ENCODE peak calls at places on chromosomes 6 and 20, in nine cellular contexts. H, D, Y, S, P, K, R, O and B are unnamed samples.

GRCh38 chr6:6314601-6315000 is 5.9 kb downstream of the F13A1 start:
- DNase-seq in P (no peak), K (no peak), S (no peak), D (no peak), H (no peak), O (no peak), Y (no peak), R (no peak), B (no peak)

GRCh38 chr6:40476673-40477072 is 110.5 kb downstream of the LRFN2 start:
- DNase-seq in R (no peak), P (no peak), K (no peak), Y (no peak), O (no peak), H (no peak), S (no peak), D (no peak), B (no peak)

GRCh38 chr6:112400282-112400681 is 53.2 kb downstream of the RFPL4B start:
- DNase-seq in D (no peak), O (no peak), R (no peak), S (no peak), K (no peak), P (no peak), H (no peak), Y (no peak), B (no peak)

GRCh38 chr6:6665505-6665904 is 77.0 kb downstream of the LY86 start:
- DNase-seq in K (no peak), R (no peak), S (no peak), P (no peak), Y (no peak), H (peak; percentile 79), D (no peak), O (no peak), B (no peak)

GRCh38 chr6:112030965-112031660 is 22.8 kb upstream of the CCN6 start:
- DNase-seq in H (no peak), D (no peak), P (no peak), Y (no peak), R (no peak), S (no peak), K (no peak), O (no peak), B (no peak)

GRCh38 chr20:20487811-20488210 is 119.9 kb downstream of the INSM1 start:
- DNase-seq in K (no peak), P (peak; percentile 9), O (no peak), H (no peak), S (no peak), D (no peak), R (no peak), Y (no peak), B (no peak)

GRCh38 chr6:132131351-132131750 is 180.2 kb upstream of the CCN2 start:
- DNase-seq in O (no peak), Y (no peak), P (no peak), D (no peak), K (no peak), H (no peak), R (no peak), S (no peak), B (no peak)

GRCh38 chr6:90110971-90111370 is 185.7 kb downstream of the BACH2 start:
- DNase-seq in H (no peak), R (no peak), P (no peak), O (no peak), K (no peak), Y (no peak), D (no peak), S (peak; percentile 88), B (no peak)

GRCh38 chr6:37783025-37783825 is 36.3 kb upstream of the ZFAND3 start:
- DNase-seq in O (no peak), S (no peak), H (peak; percentile 42), K (no peak), P (peak; percentile 9), R (no peak), Y (no peak), D (no peak), B (peak; percentile 68)

GRCh38 chr6:101290346-101290745 is 103.2 kb upstream of the GRIK2 start:
- DNase-seq in H (no peak), D (no peak), R (no peak), Y (no peak), P (no peak), S (no peak), O (no peak), K (no peak), B (no peak)

GRCh38 chr6:21593927-21594421 is 423 bp downstream of the SOX4 start:
- DNase-seq in Y (peak; percentile 32), H (peak; percentile 70), O (peak; percentile 55), D (no peak), R (no peak), S (peak; percentile 41), P (peak; percentile 58), K (peak; percentile 34), B (no peak)

GRCh38 chr20:40963505-40963845 is 65.1 kb upstream of the TOP1 start:
- DNase-seq in Y (no peak), S (no peak), D (no peak), R (no peak), P (no peak), O (no peak), H (no peak), K (no peak), B (peak; percentile 6)

GRCh38 chr6:89385156-89385667 is 26.9 kb downstream of the RRAGD start:
- DNase-seq in K (no peak), S (no peak), H (no peak), P (peak; percentile 91), O (no peak), D (no peak), R (no peak), Y (no peak), B (peak; percentile 77)

GRCh38 chr6:25127433-25127832 is 151.7 kb upstream of the CARMIL1 start:
- DNase-seq in O (no peak), D (no peak), R (no peak), P (no peak), Y (no peak), S (no peak), H (no peak), K (no peak), B (no peak)

GRCh38 chr20:29878281-29878741 is 1379.2 kb upstream of the DEFB115 start:
- DNase-seq in O (no peak), D (no peak), S (no peak), K (peak; percentile 30), P (peak; percentile 27), Y (no peak), H (peak; percentile 24), R (peak; percentile 53), B (peak; percentile 73)

GRCh38 chr20:37486186-37486999 is 34.7 kb upstream of the NNAT start:
- DNase-seq in Y (no peak), R (no peak), D (no peak), O (no peak), S (no peak), H (no peak), K (no peak), P (no peak), B (peak; percentile 55)

GRCh38 chr6:39344821-39345280 is 22.3 kb upstream of the KCNK16 start:
- DNase-seq in D (no peak), O (no peak), P (no peak), Y (no peak), R (no peak), K (no peak), H (no peak), S (no peak), B (no peak)

GRCh38 chr6:112037783-112038216 is 16.1 kb upstream of the CCN6 start:
- DNase-seq in P (peak; percentile 74), D (peak; percentile 93), K (no peak), S (no peak), Y (peak; percentile 76), H (no peak), O (no peak), R (no peak), B (peak; percentile 93)

GRCh38 chr6:135094403-135094821 is 39.8 kb upstream of the HBS1L start:
- DNase-seq in R (no peak), S (peak; percentile 89), K (no peak), O (no peak), P (peak; percentile 50), Y (no peak), H (no peak), D (no peak), B (no peak)

GRCh38 chr6:73704798-73705197 is 8.8 kb downstream of the CD109 start:
- DNase-seq in O (no peak), R (no peak), P (no peak), S (no peak), H (no peak), D (no peak), Y (no peak), K (no peak), B (no peak)

GRCh38 chr20:38602185-38602581 is 574 bp downstream of the ARHGAP40 start:
- DNase-seq in Y (no peak), K (no peak), S (no peak), D (no peak), O (no peak), P (no peak), R (no peak), H (no peak), B (no peak)
- H3K4me3 ChIP-seq in Y (no peak overlapping the region), K (no peak overlapping the region), S (no peak overlapping the region), D (no peak overlapping the region), O (no peak overlapping the region), P (peak overlapping the region; percentile 32), R (no peak overlapping the region), H (no peak overlapping the region), B (no peak overlapping the region)

GRCh38 chr6:46626228-46626909 is 26.2 kb downstream of the CYP39A1 start:
- DNase-seq in R (no peak), P (peak; percentile 42), H (peak; percentile 13), D (no peak), S (peak; percentile 38), Y (peak; percentile 61), O (peak; percentile 79), K (no peak), B (no peak)
- H3K4me3 ChIP-seq in R (no peak overlapping the region), P (no peak overlapping the region), H (no peak overlapping the region), D (no peak overlapping the region), S (peak overlapping the region; percentile 34), Y (no peak overlapping the region), O (peak overlapping the region; percentile 50), K (no peak overlapping the region), B (no peak overlapping the region)

GRCh38 chr6:31927242-31927867 is at the start of gene C2:
- DNase-seq in P (no peak), H (no peak), S (no peak), O (no peak), K (no peak), D (no peak), Y (no peak), R (peak; percentile 89), B (no peak)
- H3K4me3 ChIP-seq in P (no peak within 1 kb of the TSS), H (no peak within 1 kb of the TSS), S (no peak within 1 kb of the TSS), O (no peak within 1 kb of the TSS), K (no peak within 1 kb of the TSS), D (peak within 1 kb of the TSS; percentile 16), Y (peak within 1 kb of the TSS; percentile 26), R (peak within 1 kb of the TSS; percentile 88), B (peak within 1 kb of the TSS; percentile 31)

DNA sequence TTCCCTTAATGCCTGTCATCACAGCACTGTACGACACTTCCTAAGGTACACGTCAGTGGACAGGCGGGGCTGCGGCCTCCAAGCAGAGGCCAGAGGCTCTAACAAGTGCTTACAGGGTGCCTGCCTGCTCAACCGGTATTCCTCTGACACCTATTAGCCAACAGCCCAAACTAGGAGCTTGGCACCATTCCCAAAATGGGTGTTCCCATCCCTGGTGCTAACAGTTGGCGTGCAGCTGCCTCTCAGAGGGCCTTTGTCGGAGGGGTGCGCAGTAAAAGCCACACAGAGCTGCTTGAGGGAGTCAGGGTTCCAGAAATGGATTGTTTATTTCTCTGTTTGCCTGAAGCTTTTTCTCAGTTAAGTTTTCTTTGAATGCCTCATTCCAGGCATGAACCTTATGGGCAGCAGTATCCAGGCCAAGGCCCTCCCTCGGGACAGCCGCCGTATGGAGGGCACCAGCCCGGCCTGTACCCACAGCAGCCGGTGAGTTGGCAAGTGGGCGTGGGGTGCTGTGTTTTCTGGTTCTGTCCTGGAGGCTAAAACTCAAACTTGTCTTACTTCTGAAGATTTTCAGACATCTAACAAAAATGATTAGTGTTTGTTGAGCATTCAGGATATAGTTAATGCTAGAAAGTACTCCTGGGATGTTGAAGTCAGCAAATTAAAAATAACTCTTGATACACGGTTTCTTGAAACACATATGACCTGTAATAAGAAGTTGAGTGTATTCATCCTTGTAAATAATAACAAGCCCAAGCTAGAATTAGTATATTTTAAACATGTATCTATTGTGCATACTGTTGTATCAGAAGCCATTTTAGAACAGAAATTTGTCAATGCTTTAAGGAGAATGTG is 124.7 kb downstream of the TMEM242 start:
- DNase-seq in H (no peak), O (no peak), P (peak; percentile 100), K (peak; percentile 93), R (peak; percentile 68), S (no peak), D (peak; percentile 76), Y (peak; percentile 12), B (peak; percentile 82)
- H3K4me3 ChIP-seq in H (no peak overlapping the region), O (no peak overlapping the region), P (peak overlapping the region; percentile 44), K (peak overlapping the region; percentile 5), R (no peak overlapping the region), S (no peak overlapping the region), D (no peak overlapping the region), Y (no peak overlapping the region), B (no peak overlapping the region)